ENCODE peak calls at places on chromosomes 7 and 10, in nine cellular contexts. One of them, this sample, is unnamed.
A peak's percentile ranks its signal among the peaks of the same experiment; 100 is the strongest.

GRCh38 chr10:110221044-110221720 is 13.8 kb downstream of the MXI1 start:
- DNase-seq in SK-N-SH: no peak
- DNase-seq in endothelial cell of umbilical vein: no peak
- DNase-seq in prostate gland: no peak
- DNase-seq in HL-60: no peak
- DNase-seq in GM12878: no peak
- DNase-seq in HCT116: no peak
- DNase-seq in breast epithelium: no peak
- DNase-seq in transverse colon: no peak
- DNase-seq in this sample: no peak

GRCh38 chr10:117964528-117964927 is 82.2 kb downstream of the RAB11FIP2 start:
- DNase-seq in transverse colon: no peak
- DNase-seq in breast epithelium: no peak
- DNase-seq in HL-60: no peak
- DNase-seq in endothelial cell of umbilical vein: no peak
- DNase-seq in SK-N-SH: no peak
- DNase-seq in HCT116: no peak
- DNase-seq in prostate gland: no peak
- DNase-seq in GM12878: no peak
- DNase-seq in this sample: no peak

GRCh38 chr7:95804090-95804489 is 31.7 kb downstream of the DYNC1I1 start:
- DNase-seq in breast epithelium: no peak
- DNase-seq in transverse colon: no peak
- DNase-seq in SK-N-SH: no peak
- DNase-seq in prostate gland: no peak
- DNase-seq in GM12878: no peak
- DNase-seq in HL-60: no peak
- DNase-seq in endothelial cell of umbilical vein: no peak
- DNase-seq in HCT116: no peak
- DNase-seq in this sample: no peak

GRCh38 chr7:92747041-92747835 is 89.1 kb downstream of the CDK6 start:
- DNase-seq in HL-60: no peak
- DNase-seq in GM12878: no peak
- DNase-seq in transverse colon: no peak
- DNase-seq in SK-N-SH: no peak
- DNase-seq in endothelial cell of umbilical vein: no peak
- DNase-seq in breast epithelium: no peak
- DNase-seq in prostate gland: no peak
- DNase-seq in HCT116: no peak
- DNase-seq in this sample: no peak

GRCh38 chr7:152989889-152990380 is 230.4 kb downstream of the ACTR3B start:
- DNase-seq in GM12878: no peak
- DNase-seq in transverse colon: no peak
- DNase-seq in prostate gland: no peak
- DNase-seq in breast epithelium: no peak
- DNase-seq in HL-60: no peak
- DNase-seq in SK-N-SH: no peak
- DNase-seq in endothelial cell of umbilical vein: no peak
- DNase-seq in HCT116: no peak
- DNase-seq in this sample: no peak

GRCh38 chr7:92423646-92424045 is 23.6 kb upstream of the GATAD1 start:
- DNase-seq in endothelial cell of umbilical vein: no peak
- DNase-seq in breast epithelium: no peak
- DNase-seq in GM12878: no peak
- DNase-seq in HL-60: no peak
- DNase-seq in transverse colon: no peak
- DNase-seq in SK-N-SH: no peak
- DNase-seq in HCT116: no peak
- DNase-seq in prostate gland: no peak
- DNase-seq in this sample: no peak

GRCh38 chr7:27947581-27948278 is 207.8 kb downstream of the TAX1BP1 start:
- DNase-seq in breast epithelium: no peak
- DNase-seq in endothelial cell of umbilical vein: no peak
- DNase-seq in HL-60: no peak
- DNase-seq in SK-N-SH: no peak
- DNase-seq in HCT116: no peak
- DNase-seq in GM12878: no peak
- DNase-seq in transverse colon: no peak
- DNase-seq in prostate gland: no peak
- DNase-seq in this sample: no peak

GRCh38 chr10:69051303-69051702 is 36.6 kb upstream of the SRGN start:
- DNase-seq in SK-N-SH: no peak
- DNase-seq in endothelial cell of umbilical vein: peak; percentile 39
- DNase-seq in breast epithelium: no peak
- DNase-seq in transverse colon: peak; percentile 41
- DNase-seq in prostate gland: no peak
- DNase-seq in HCT116: no peak
- DNase-seq in GM12878: no peak
- DNase-seq in HL-60: peak; percentile 65
- DNase-seq in this sample: no peak

GRCh38 chr10:47374611-47375536 is 9.2 kb downstream of the ZNF488 start:
- DNase-seq in GM12878: no peak
- DNase-seq in HL-60: no peak
- DNase-seq in transverse colon: no peak
- DNase-seq in breast epithelium: peak; percentile 14
- DNase-seq in HCT116: no peak
- DNase-seq in endothelial cell of umbilical vein: no peak
- DNase-seq in prostate gland: no peak
- DNase-seq in SK-N-SH: no peak
- DNase-seq in this sample: no peak

GRCh38 chr10:86266446-86267242 is 100.0 kb downstream of the GRID1 start:
- DNase-seq in HCT116: no peak
- DNase-seq in HL-60: no peak
- DNase-seq in transverse colon: no peak
- DNase-seq in SK-N-SH: peak; percentile 24
- DNase-seq in prostate gland: no peak
- DNase-seq in endothelial cell of umbilical vein: no peak
- DNase-seq in breast epithelium: no peak
- DNase-seq in GM12878: no peak
- DNase-seq in this sample: no peak

GRCh38 chr7:363626-364025 is 73.7 kb downstream of the FOXL3 start:
- DNase-seq in GM12878: no peak
- DNase-seq in endothelial cell of umbilical vein: no peak
- DNase-seq in SK-N-SH: no peak
- DNase-seq in prostate gland: no peak
- DNase-seq in HCT116: no peak
- DNase-seq in transverse colon: no peak
- DNase-seq in breast epithelium: no peak
- DNase-seq in HL-60: no peak
- DNase-seq in this sample: no peak

GRCh38 chr7:362416-363096 is 72.6 kb downstream of the FOXL3 start:
- DNase-seq in HCT116: no peak
- DNase-seq in HL-60: no peak
- DNase-seq in endothelial cell of umbilical vein: peak; percentile 58
- DNase-seq in transverse colon: peak; percentile 39
- DNase-seq in prostate gland: no peak
- DNase-seq in SK-N-SH: no peak
- DNase-seq in breast epithelium: no peak
- DNase-seq in GM12878: no peak
- DNase-seq in this sample: no peak

GRCh38 chr7:360454-361100 is 70.6 kb downstream of the FOXL3 start:
- DNase-seq in HCT116: no peak
- DNase-seq in prostate gland: no peak
- DNase-seq in GM12878: no peak
- DNase-seq in breast epithelium: no peak
- DNase-seq in SK-N-SH: no peak
- DNase-seq in HL-60: no peak
- DNase-seq in transverse colon: no peak
- DNase-seq in endothelial cell of umbilical vein: no peak
- DNase-seq in this sample: no peak

GRCh38 chr7:359776-360361 is 69.9 kb downstream of the FOXL3 start:
- DNase-seq in endothelial cell of umbilical vein: no peak
- DNase-seq in transverse colon: no peak
- DNase-seq in prostate gland: no peak
- DNase-seq in breast epithelium: no peak
- DNase-seq in HL-60: no peak
- DNase-seq in GM12878: no peak
- DNase-seq in SK-N-SH: no peak
- DNase-seq in HCT116: no peak
- DNase-seq in this sample: no peak

GRCh38 chr7:361680-362415 is 71.9 kb downstream of the FOXL3 start:
- DNase-seq in GM12878: no peak
- DNase-seq in SK-N-SH: no peak
- DNase-seq in breast epithelium: no peak
- DNase-seq in HL-60: no peak
- DNase-seq in transverse colon: no peak
- DNase-seq in prostate gland: no peak
- DNase-seq in HCT116: no peak
- DNase-seq in endothelial cell of umbilical vein: no peak
- DNase-seq in this sample: no peak
- H3K4me3 ChIP-seq in GM12878: no peak overlapping the region
- H3K4me3 ChIP-seq in SK-N-SH: no peak overlapping the region
- H3K4me3 ChIP-seq in breast epithelium: peak overlapping the region; percentile 3
- H3K4me3 ChIP-seq in HL-60: no peak overlapping the region
- H3K4me3 ChIP-seq in transverse colon: peak overlapping the region; percentile 34
- H3K4me3 ChIP-seq in prostate gland: peak overlapping the region; percentile 10
- H3K4me3 ChIP-seq in HCT116: no peak overlapping the region
- H3K4me3 ChIP-seq in endothelial cell of umbilical vein: peak overlapping the region; percentile 44
- H3K4me3 ChIP-seq in this sample: no peak overlapping the region

GRCh38 chr10:75408512-75408881 is 6.9 kb upstream of the ZNF503 start:
- DNase-seq in GM12878: no peak
- DNase-seq in prostate gland: peak; percentile 19
- DNase-seq in breast epithelium: no peak
- DNase-seq in HCT116: no peak
- DNase-seq in endothelial cell of umbilical vein: no peak
- DNase-seq in transverse colon: no peak
- DNase-seq in SK-N-SH: no peak
- DNase-seq in HL-60: no peak
- DNase-seq in this sample: no peak

GRCh38 chr10:75407716-75408511 is 6.3 kb upstream of the ZNF503 start:
- DNase-seq in transverse colon: peak; percentile 21
- DNase-seq in breast epithelium: no peak
- DNase-seq in HL-60: no peak
- DNase-seq in SK-N-SH: no peak
- DNase-seq in GM12878: no peak
- DNase-seq in endothelial cell of umbilical vein: no peak
- DNase-seq in prostate gland: peak; percentile 56
- DNase-seq in HCT116: no peak
- DNase-seq in this sample: no peak

GRCh38 chr10:75407296-75407715 is 5.7 kb upstream of the ZNF503 start:
- DNase-seq in SK-N-SH: no peak
- DNase-seq in HL-60: no peak
- DNase-seq in prostate gland: peak; percentile 33
- DNase-seq in transverse colon: no peak
- DNase-seq in GM12878: no peak
- DNase-seq in endothelial cell of umbilical vein: no peak
- DNase-seq in HCT116: no peak
- DNase-seq in breast epithelium: no peak
- DNase-seq in this sample: no peak

GRCh38 chr10:75410135-75410787 is 8.7 kb upstream of the ZNF503 start:
- DNase-seq in HCT116: no peak
- DNase-seq in transverse colon: no peak
- DNase-seq in GM12878: no peak
- DNase-seq in breast epithelium: no peak
- DNase-seq in SK-N-SH: no peak
- DNase-seq in endothelial cell of umbilical vein: no peak
- DNase-seq in prostate gland: peak; percentile 36
- DNase-seq in HL-60: no peak
- DNase-seq in this sample: no peak

GRCh38 chr10:75408911-75409885 is 7.6 kb upstream of the ZNF503 start:
- DNase-seq in breast epithelium: no peak
- DNase-seq in endothelial cell of umbilical vein: no peak
- DNase-seq in transverse colon: peak; percentile 79
- DNase-seq in HL-60: peak; percentile 49
- DNase-seq in prostate gland: peak; percentile 86
- DNase-seq in SK-N-SH: peak; percentile 98
- DNase-seq in GM12878: no peak
- DNase-seq in HCT116: no peak
- DNase-seq in this sample: no peak
- TF ChIP-seq POLR2AphosphoS5 in breast epithelium: no peak
- TF ChIP-seq POLR2AphosphoS5 in endothelial cell of umbilical vein: no peak
- TF ChIP-seq POLR2AphosphoS5 in transverse colon: peak; percentile 27
- TF ChIP-seq POLR2AphosphoS5 in HL-60: no peak
- TF ChIP-seq POLR2AphosphoS5 in prostate gland: peak; percentile 43
- TF ChIP-seq POLR2AphosphoS5 in SK-N-SH: peak; percentile 9
- TF ChIP-seq POLR2AphosphoS5 in GM12878: no peak
- TF ChIP-seq POLR2AphosphoS5 in HCT116: peak; percentile 65
- TF ChIP-seq POLR2AphosphoS5 in this sample: no peak

GRCh38 chr10:105763611-105764010 is 1122.5 kb downstream of the SORCS3 start:
- DNase-seq in breast epithelium: no peak
- DNase-seq in HL-60: no peak
- DNase-seq in GM12878: no peak
- DNase-seq in endothelial cell of umbilical vein: no peak
- DNase-seq in HCT116: no peak
- DNase-seq in transverse colon: no peak
- DNase-seq in SK-N-SH: no peak
- DNase-seq in prostate gland: no peak
- DNase-seq in this sample: no peak

GRCh38 chr10:105774351-105774750 is 1133.3 kb downstream of the SORCS3 start:
- DNase-seq in HL-60: no peak
- DNase-seq in GM12878: no peak
- DNase-seq in HCT116: no peak
- DNase-seq in endothelial cell of umbilical vein: no peak
- DNase-seq in SK-N-SH: peak; percentile 41
- DNase-seq in breast epithelium: no peak
- DNase-seq in transverse colon: no peak
- DNase-seq in prostate gland: no peak
- DNase-seq in this sample: no peak

GRCh38 chr10:105770813-105771212 is 1129.7 kb downstream of the SORCS3 start:
- DNase-seq in prostate gland: no peak
- DNase-seq in SK-N-SH: no peak
- DNase-seq in breast epithelium: no peak
- DNase-seq in HCT116: no peak
- DNase-seq in GM12878: no peak
- DNase-seq in transverse colon: no peak
- DNase-seq in HL-60: no peak
- DNase-seq in endothelial cell of umbilical vein: no peak
- DNase-seq in this sample: no peak

GRCh38 chr10:105774881-105775280 is 1133.8 kb downstream of the SORCS3 start:
- DNase-seq in breast epithelium: no peak
- DNase-seq in HCT116: no peak
- DNase-seq in transverse colon: no peak
- DNase-seq in GM12878: no peak
- DNase-seq in SK-N-SH: no peak
- DNase-seq in prostate gland: no peak
- DNase-seq in endothelial cell of umbilical vein: no peak
- DNase-seq in HL-60: no peak
- DNase-seq in this sample: no peak

GRCh38 chr10:105769248-105770184 is 1128.4 kb downstream of the SORCS3 start:
- DNase-seq in HCT116: no peak
- DNase-seq in HL-60: no peak
- DNase-seq in SK-N-SH: no peak
- DNase-seq in breast epithelium: no peak
- DNase-seq in GM12878: no peak
- DNase-seq in transverse colon: no peak
- DNase-seq in endothelial cell of umbilical vein: no peak
- DNase-seq in prostate gland: no peak
- DNase-seq in this sample: no peak
- H3K4me3 ChIP-seq in HCT116: no peak overlapping the region
- H3K4me3 ChIP-seq in HL-60: no peak overlapping the region
- H3K4me3 ChIP-seq in SK-N-SH: no peak overlapping the region
- H3K4me3 ChIP-seq in breast epithelium: no peak overlapping the region
- H3K4me3 ChIP-seq in GM12878: no peak overlapping the region
- H3K4me3 ChIP-seq in transverse colon: no peak overlapping the region
- H3K4me3 ChIP-seq in endothelial cell of umbilical vein: no peak overlapping the region
- H3K4me3 ChIP-seq in prostate gland: no peak overlapping the region
- H3K4me3 ChIP-seq in this sample: no peak overlapping the region

DNA sequence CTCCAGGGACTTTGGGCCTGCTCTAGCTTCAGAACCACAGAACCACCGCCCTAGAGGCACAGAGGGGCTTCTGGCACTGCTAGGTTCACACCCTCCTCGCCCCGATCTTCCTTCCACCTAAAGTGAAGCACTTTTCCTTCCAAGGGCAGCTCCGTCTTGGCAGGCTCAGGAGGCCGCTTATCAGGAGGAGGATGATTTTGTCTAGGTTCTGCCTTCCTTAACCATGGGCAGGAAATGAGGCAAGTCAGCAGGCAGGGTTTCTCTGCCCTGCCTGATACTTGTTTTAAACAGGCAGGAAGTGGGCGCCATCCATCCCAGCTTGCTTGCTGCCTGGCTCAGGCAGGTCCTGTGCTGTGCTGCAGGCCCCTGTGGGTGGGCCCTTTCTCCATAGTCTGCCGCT is 8.3 kb upstream of the ATP6V0E2 start:
- DNase-seq in endothelial cell of umbilical vein: peak; percentile 14
- DNase-seq in HL-60: peak; percentile 65
- DNase-seq in SK-N-SH: no peak
- DNase-seq in GM12878: no peak
- DNase-seq in HCT116: no peak
- DNase-seq in prostate gland: no peak
- DNase-seq in transverse colon: peak; percentile 40
- DNase-seq in breast epithelium: no peak
- DNase-seq in this sample: no peak
- TF ChIP-seq POLR2AphosphoS5 in endothelial cell of umbilical vein: no peak
- TF ChIP-seq POLR2AphosphoS5 in HL-60: no peak
- TF ChIP-seq POLR2AphosphoS5 in SK-N-SH: no peak
- TF ChIP-seq POLR2AphosphoS5 in GM12878: no peak
- TF ChIP-seq POLR2AphosphoS5 in HCT116: no peak
- TF ChIP-seq POLR2AphosphoS5 in prostate gland: no peak
- TF ChIP-seq POLR2AphosphoS5 in transverse colon: no peak
- TF ChIP-seq POLR2AphosphoS5 in breast epithelium: no peak
- TF ChIP-seq POLR2AphosphoS5 in this sample: no peak